ENCODE peak calls at places on chromosome 6, in ten cellular contexts. H is OCI-LY7, S is colonic mucosa, D is PC-3, K is fibroblast of lung, U is natural killer cell, L is AG10803, E is WTC11, N is left lung, G is Panc1. O is an unnamed sample.

GRCh38 chr6:107816818-107817217 is 7.3 kb downstream of the SCML4 start:
- DNase-seq in G (no peak), E (no peak), N (no peak), U (no peak), D (no peak), K (no peak), H (no peak), S (peak), L (no peak), O (no peak)

GRCh38 chr6:42781811-42782688 is at the start of gene BICRAL:
- DNase-seq in G (no peak), S (peak), K (peak), D (peak), L (peak), U (peak), N (peak), H (peak), E (peak), O (no peak)

GRCh38 chr6:148746363-148747144 is at the start of gene UST:
- DNase-seq in L (peak), G (no peak), D (peak), S (peak), K (peak), U (peak), H (peak), N (peak), E (peak), O (peak)

GRCh38 chr6:5763407-5763806 is 243.3 kb downstream of the NRN1 start:
- DNase-seq in H (no peak), E (no peak), D (peak), S (no peak), K (peak), L (peak), G (no peak), U (no peak), N (no peak), O (no peak)

GRCh38 chr6:82712826-82713225 is 349.2 kb downstream of the TPBG start:
- DNase-seq in U (no peak), E (no peak), N (no peak), D (peak), L (no peak), G (no peak), K (no peak), S (no peak), H (peak), O (no peak)

GRCh38 chr6:54267798-54268197 is 40.4 kb upstream of the TINAG start:
- DNase-seq in D (peak), G (no peak), L (peak), K (peak), N (no peak), S (peak), U (no peak), E (peak), H (peak), O (no peak)

GRCh38 chr6:84172080-84172479 is 55.4 kb downstream of the CEP162 start:
- DNase-seq in G (no peak), N (no peak), H (no peak), K (no peak), L (no peak), D (no peak), S (no peak), E (no peak), U (no peak), O (no peak)

GRCh38 chr6:27839303-27840081 is 72.7 kb downstream of the OR2B2 start:
- DNase-seq in L (peak), U (no peak), H (peak), S (peak), K (peak), E (no peak), N (peak), G (peak), D (peak), O (no peak)

GRCh38 chr6:255418-256090 is 36.7 kb upstream of the DUSP22 start:
- DNase-seq in H (no peak), K (no peak), E (no peak), N (no peak), G (no peak), D (no peak), S (no peak), U (no peak), L (no peak), O (no peak)

GRCh38 chr6:107977283-107977682 is 19.3 kb upstream of the SEC63 start:
- DNase-seq in N (no peak), S (no peak), L (peak), U (no peak), E (no peak), H (peak), K (peak), D (peak), G (no peak), O (no peak)

GRCh38 chr6:47349931-47350330 is 40.2 kb upstream of the TNFRSF21 start:
- DNase-seq in G (no peak), D (no peak), N (no peak), K (no peak), L (no peak), E (no peak), S (no peak), U (no peak), H (no peak), O (no peak)

GRCh38 chr6:132259070-132259469 is 142.2 kb downstream of the MOXD1 start:
- DNase-seq in L (peak), S (no peak), G (peak), K (peak), D (peak), U (no peak), N (no peak), H (peak), E (no peak), O (no peak)

GRCh38 chr6:159790947-159791598 is 806 bp downstream of the MRPL18 start:
- DNase-seq in L (no peak), U (no peak), H (peak), N (no peak), D (no peak), G (no peak), K (no peak), S (peak), E (no peak), O (no peak)

GRCh38 chr6:24313477-24314141 is 44.2 kb downstream of the DCDC2 start:
- DNase-seq in U (no peak), G (no peak), L (peak), S (no peak), H (no peak), D (peak), N (no peak), E (peak), K (peak), O (no peak)

GRCh38 chr6:31799781-31800180 is 4.2 kb upstream of the VARS1 start:
- DNase-seq in N (no peak), D (no peak), E (no peak), K (peak), L (no peak), S (no peak), G (no peak), H (no peak), U (no peak), O (no peak)

GRCh38 chr6:88556663-88557062 is 390.5 kb upstream of the CNR1 start:
- DNase-seq in G (no peak), E (no peak), L (no peak), S (no peak), U (no peak), H (no peak), K (no peak), N (no peak), D (no peak), O (no peak)

GRCh38 chr6:68473433-68474210 is 161.5 kb upstream of the ADGRB3 start:
- DNase-seq in N (no peak), H (no peak), S (no peak), E (no peak), G (no peak), U (no peak), L (no peak), D (peak), K (no peak), O (no peak)

DNA sequence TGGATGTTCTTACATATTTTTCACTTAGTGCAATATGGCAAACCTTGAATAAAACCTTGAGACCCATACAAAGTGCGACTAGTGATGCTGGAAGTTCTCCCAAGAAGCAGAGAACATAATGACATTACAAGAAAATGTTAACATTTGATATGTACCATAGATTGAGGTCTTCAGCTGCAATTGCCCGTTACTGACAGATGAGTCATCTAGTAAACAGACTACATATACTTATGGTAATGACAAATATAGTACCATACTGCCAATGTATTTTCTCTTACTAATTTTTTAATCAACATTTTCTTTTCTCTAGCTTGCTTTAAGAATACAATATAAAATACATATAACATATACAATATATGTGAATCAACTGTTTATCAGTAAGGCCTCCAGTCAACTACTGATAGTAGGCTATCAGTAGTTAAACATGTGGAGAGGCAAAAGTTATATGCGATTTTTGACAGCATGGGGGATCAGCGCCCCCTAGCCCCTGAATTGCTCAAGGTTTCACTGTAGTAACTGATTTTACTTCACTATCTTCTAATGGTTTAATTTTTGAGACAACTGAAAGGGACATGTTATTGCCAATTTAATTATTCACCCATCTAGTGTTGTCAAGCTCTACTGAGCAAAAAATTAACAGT is 166.7 kb upstream of the ADGRB3 start:
- DNase-seq in L (no peak), S (no peak), E (peak), H (peak), N (no peak), U (no peak), K (no peak), D (peak), G (no peak), O (no peak)
- TF ChIP-seq CTCF in L (no peak), S (no peak), E (peak), H (peak), N (no peak), U (no peak), K (peak), D (peak), G (peak), O (no peak)

GRCh38 chr6:112501705-112502104 is 154.6 kb downstream of the RFPL4B start:
- DNase-seq in E (peak), U (no peak), L (no peak), D (no peak), K (peak), S (no peak), H (no peak), G (no peak), N (peak), O (no peak)

GRCh38 chr6:112503210-112503609 is 156.1 kb downstream of the RFPL4B start:
- DNase-seq in N (no peak), H (no peak), G (no peak), K (peak), S (no peak), U (no peak), E (no peak), L (no peak), D (no peak), O (no peak)

DNA sequence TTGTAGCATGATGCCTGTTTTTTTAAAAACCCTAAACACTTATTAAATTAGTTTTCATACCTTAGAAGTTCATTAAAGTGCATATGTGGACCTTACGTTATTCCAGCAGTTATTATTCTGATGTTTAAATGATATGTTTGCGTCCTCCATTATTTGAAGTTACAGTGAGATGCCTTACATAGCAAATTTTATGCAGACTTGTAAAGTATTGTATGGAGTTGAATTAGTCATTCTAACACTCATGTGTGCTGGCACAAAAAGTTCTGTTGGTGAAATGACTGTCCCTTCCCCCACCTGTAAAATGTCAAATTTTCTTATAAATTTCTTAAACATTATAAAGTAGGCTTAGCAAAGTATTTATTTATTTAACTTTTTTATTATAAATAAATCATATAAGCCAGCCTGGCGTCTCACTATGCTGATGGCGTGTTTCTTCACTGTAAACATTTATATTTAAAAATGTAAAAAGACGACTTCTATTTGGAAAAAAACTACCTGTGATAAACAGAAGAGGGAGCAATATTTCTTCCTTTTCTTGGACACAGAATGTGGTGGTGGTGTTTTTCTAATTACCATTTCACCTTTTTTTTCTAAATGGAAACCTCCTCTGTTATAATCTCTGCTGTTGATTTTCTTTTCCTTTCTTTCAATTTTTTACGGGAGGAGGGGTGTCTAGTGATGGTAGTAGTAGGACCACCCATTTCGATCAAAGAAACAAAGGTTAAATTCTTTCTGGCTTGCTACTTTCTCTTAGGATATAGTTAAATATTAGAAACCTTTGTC is 155.4 kb downstream of the RFPL4B start:
- DNase-seq in D (peak), E (no peak), K (peak), G (no peak), U (no peak), H (no peak), S (no peak), N (no peak), L (peak), O (no peak)
- TF ChIP-seq CTCF in D (peak), E (no peak), K (peak), G (peak), U (no peak), H (peak), S (no peak), N (no peak), L (peak), O (no peak)

DNA sequence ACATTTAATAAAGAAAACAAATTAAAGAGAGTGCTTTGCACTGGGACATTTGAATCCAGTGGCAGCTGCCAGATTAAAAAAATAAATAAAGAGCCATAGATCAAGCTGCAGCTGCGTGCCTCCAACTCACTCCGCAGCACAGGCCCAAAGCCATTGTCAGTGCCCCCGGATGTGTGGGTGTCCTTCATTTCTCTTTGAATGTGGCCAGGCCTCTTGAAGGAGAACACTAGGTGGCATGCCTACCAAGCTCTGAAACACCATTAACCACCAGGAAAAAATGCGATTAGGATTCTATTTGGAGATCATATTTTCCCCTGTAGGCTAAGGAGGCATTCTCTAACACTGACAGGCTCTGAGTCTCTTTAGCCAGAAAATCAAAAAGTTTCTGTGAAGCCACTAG is 549.8 kb downstream of the PRKN start:
- DNase-seq in E (peak), L (no peak), N (no peak), D (no peak), K (peak), S (no peak), U (no peak), H (no peak), G (no peak), O (no peak)
- TF ChIP-seq CTCF in E (no peak), L (peak), N (no peak), D (no peak), K (peak), S (no peak), U (no peak), H (no peak), G (peak), O (no peak)

GRCh38 chr6:143513410-143513809 is 1.9 kb upstream of the FUCA2 start:
- DNase-seq in U (no peak), L (no peak), N (peak), G (no peak), E (peak), H (no peak), D (peak), K (no peak), S (peak), O (no peak)
- TF ChIP-seq CTCF in U (no peak), L (peak), N (peak), G (peak), E (peak), H (peak), D (peak), K (peak), S (peak), O (no peak)

O was measured in omental fat pad.